ENCODE peak calls at places on chromosomes 16 and 17, in nine cellular contexts. One of them, this sample, is unnamed.

GRCh38 chr16:80055831-80056230 is 455.3 kb upstream of the MAF start:
- DNase-seq in SJSA1: no peak
- DNase-seq in HCEC 1CT: no peak
- DNase-seq in keratinocyte: no peak
- DNase-seq in activated gamma-delta T cell treated with Interleukin-2 at 50 U/mL for 16 hours: no peak
- DNase-seq in activated CD4-positive, alpha-beta T cell treated with anti-CD3 and anti-CD28 coated beads for 36 hours: no peak
- DNase-seq in NT2/D1: no peak
- DNase-seq in EL: no peak
- DNase-seq in cardiac fibroblast: no peak
- DNase-seq in this sample: no peak

GRCh38 chr16:64580558-64580957 is 541.3 kb downstream of the CDH11 start:
- DNase-seq in activated gamma-delta T cell treated with Interleukin-2 at 50 U/mL for 16 hours: no peak
- DNase-seq in cardiac fibroblast: no peak
- DNase-seq in EL: no peak
- DNase-seq in HCEC 1CT: no peak
- DNase-seq in NT2/D1: peak
- DNase-seq in keratinocyte: no peak
- DNase-seq in SJSA1: no peak
- DNase-seq in activated CD4-positive, alpha-beta T cell treated with anti-CD3 and anti-CD28 coated beads for 36 hours: no peak
- DNase-seq in this sample: no peak

GRCh38 chr17:6303664-6304063 is 131.3 kb downstream of the AIPL1 start:
- DNase-seq in keratinocyte: no peak
- DNase-seq in cardiac fibroblast: peak
- DNase-seq in HCEC 1CT: no peak
- DNase-seq in EL: peak
- DNase-seq in NT2/D1: peak
- DNase-seq in activated gamma-delta T cell treated with Interleukin-2 at 50 U/mL for 16 hours: no peak
- DNase-seq in SJSA1: no peak
- DNase-seq in activated CD4-positive, alpha-beta T cell treated with anti-CD3 and anti-CD28 coated beads for 36 hours: peak
- DNase-seq in this sample: no peak

GRCh38 chr17:16243811-16244567 is 27.0 kb downstream of the PIGL start:
- DNase-seq in keratinocyte: no peak
- DNase-seq in EL: peak
- DNase-seq in NT2/D1: no peak
- DNase-seq in HCEC 1CT: no peak
- DNase-seq in SJSA1: no peak
- DNase-seq in activated gamma-delta T cell treated with Interleukin-2 at 50 U/mL for 16 hours: no peak
- DNase-seq in cardiac fibroblast: no peak
- DNase-seq in activated CD4-positive, alpha-beta T cell treated with anti-CD3 and anti-CD28 coated beads for 36 hours: peak
- DNase-seq in this sample: no peak

GRCh38 chr17:34291721-34292348 is 6.3 kb downstream of the CCL11 start:
- DNase-seq in cardiac fibroblast: no peak
- DNase-seq in activated gamma-delta T cell treated with Interleukin-2 at 50 U/mL for 16 hours: no peak
- DNase-seq in HCEC 1CT: no peak
- DNase-seq in EL: peak
- DNase-seq in NT2/D1: no peak
- DNase-seq in SJSA1: no peak
- DNase-seq in activated CD4-positive, alpha-beta T cell treated with anti-CD3 and anti-CD28 coated beads for 36 hours: peak
- DNase-seq in keratinocyte: no peak
- DNase-seq in this sample: no peak

GRCh38 chr16:65318590-65319267 is 196.9 kb upstream of the CDH11 start:
- DNase-seq in cardiac fibroblast: no peak
- DNase-seq in NT2/D1: peak
- DNase-seq in SJSA1: no peak
- DNase-seq in keratinocyte: no peak
- DNase-seq in HCEC 1CT: no peak
- DNase-seq in activated CD4-positive, alpha-beta T cell treated with anti-CD3 and anti-CD28 coated beads for 36 hours: no peak
- DNase-seq in EL: no peak
- DNase-seq in activated gamma-delta T cell treated with Interleukin-2 at 50 U/mL for 16 hours: no peak
- DNase-seq in this sample: no peak

GRCh38 chr17:8025176-8025911 is 13.5 kb upstream of the ALOX15B start:
- DNase-seq in activated gamma-delta T cell treated with Interleukin-2 at 50 U/mL for 16 hours: no peak
- DNase-seq in HCEC 1CT: no peak
- DNase-seq in activated CD4-positive, alpha-beta T cell treated with anti-CD3 and anti-CD28 coated beads for 36 hours: no peak
- DNase-seq in keratinocyte: no peak
- DNase-seq in NT2/D1: no peak
- DNase-seq in EL: no peak
- DNase-seq in SJSA1: no peak
- DNase-seq in cardiac fibroblast: no peak
- DNase-seq in this sample: no peak

GRCh38 chr16:81448154-81449131 is 3.8 kb downstream of the CMIP start:
- DNase-seq in activated CD4-positive, alpha-beta T cell treated with anti-CD3 and anti-CD28 coated beads for 36 hours: no peak
- DNase-seq in cardiac fibroblast: no peak
- DNase-seq in activated gamma-delta T cell treated with Interleukin-2 at 50 U/mL for 16 hours: no peak
- DNase-seq in NT2/D1: no peak
- DNase-seq in SJSA1: no peak
- DNase-seq in EL: no peak
- DNase-seq in HCEC 1CT: no peak
- DNase-seq in keratinocyte: no peak
- DNase-seq in this sample: no peak

GRCh38 chr17:11779906-11780305 is 181.6 kb downstream of the DNAH9 start:
- DNase-seq in activated CD4-positive, alpha-beta T cell treated with anti-CD3 and anti-CD28 coated beads for 36 hours: no peak
- DNase-seq in HCEC 1CT: no peak
- DNase-seq in SJSA1: no peak
- DNase-seq in activated gamma-delta T cell treated with Interleukin-2 at 50 U/mL for 16 hours: no peak
- DNase-seq in NT2/D1: no peak
- DNase-seq in cardiac fibroblast: no peak
- DNase-seq in EL: no peak
- DNase-seq in keratinocyte: no peak
- DNase-seq in this sample: no peak

GRCh38 chr17:66431080-66431795 is 128.8 kb downstream of the PRKCA start:
- DNase-seq in keratinocyte: no peak
- DNase-seq in activated gamma-delta T cell treated with Interleukin-2 at 50 U/mL for 16 hours: no peak
- DNase-seq in activated CD4-positive, alpha-beta T cell treated with anti-CD3 and anti-CD28 coated beads for 36 hours: no peak
- DNase-seq in cardiac fibroblast: no peak
- DNase-seq in SJSA1: no peak
- DNase-seq in HCEC 1CT: peak
- DNase-seq in EL: peak
- DNase-seq in NT2/D1: no peak
- DNase-seq in this sample: no peak

GRCh38 chr16:57711993-57712392 is 17.4 kb downstream of the DRC7 start:
- DNase-seq in activated gamma-delta T cell treated with Interleukin-2 at 50 U/mL for 16 hours: no peak
- DNase-seq in SJSA1: no peak
- DNase-seq in activated CD4-positive, alpha-beta T cell treated with anti-CD3 and anti-CD28 coated beads for 36 hours: no peak
- DNase-seq in EL: no peak
- DNase-seq in NT2/D1: no peak
- DNase-seq in cardiac fibroblast: no peak
- DNase-seq in HCEC 1CT: no peak
- DNase-seq in keratinocyte: no peak
- DNase-seq in this sample: no peak

GRCh38 chr17:61393904-61394629 is 5.6 kb upstream of the TBX2 start:
- DNase-seq in SJSA1: no peak
- DNase-seq in EL: peak
- DNase-seq in activated gamma-delta T cell treated with Interleukin-2 at 50 U/mL for 16 hours: no peak
- DNase-seq in activated CD4-positive, alpha-beta T cell treated with anti-CD3 and anti-CD28 coated beads for 36 hours: no peak
- DNase-seq in HCEC 1CT: no peak
- DNase-seq in cardiac fibroblast: peak
- DNase-seq in keratinocyte: no peak
- DNase-seq in NT2/D1: no peak
- DNase-seq in this sample: no peak

GRCh38 chr17:50708050-50709000 is 611 bp upstream of the ANKRD40 start:
- DNase-seq in activated gamma-delta T cell treated with Interleukin-2 at 50 U/mL for 16 hours: no peak
- DNase-seq in keratinocyte: no peak
- DNase-seq in NT2/D1: no peak
- DNase-seq in cardiac fibroblast: peak
- DNase-seq in HCEC 1CT: peak
- DNase-seq in EL: peak
- DNase-seq in SJSA1: no peak
- DNase-seq in activated CD4-positive, alpha-beta T cell treated with anti-CD3 and anti-CD28 coated beads for 36 hours: no peak
- DNase-seq in this sample: no peak

GRCh38 chr17:53142890-53143289 is 679.8 kb upstream of the KIF2B start:
- DNase-seq in activated gamma-delta T cell treated with Interleukin-2 at 50 U/mL for 16 hours: no peak
- DNase-seq in activated CD4-positive, alpha-beta T cell treated with anti-CD3 and anti-CD28 coated beads for 36 hours: no peak
- DNase-seq in HCEC 1CT: no peak
- DNase-seq in cardiac fibroblast: peak
- DNase-seq in EL: no peak
- DNase-seq in SJSA1: no peak
- DNase-seq in NT2/D1: peak
- DNase-seq in keratinocyte: no peak
- DNase-seq in this sample: peak

GRCh38 chr17:29066603-29067002 is 23.7 kb downstream of the PIPOX start:
- DNase-seq in HCEC 1CT: no peak
- DNase-seq in NT2/D1: no peak
- DNase-seq in activated CD4-positive, alpha-beta T cell treated with anti-CD3 and anti-CD28 coated beads for 36 hours: no peak
- DNase-seq in cardiac fibroblast: no peak
- DNase-seq in activated gamma-delta T cell treated with Interleukin-2 at 50 U/mL for 16 hours: no peak
- DNase-seq in keratinocyte: no peak
- DNase-seq in EL: no peak
- DNase-seq in SJSA1: no peak
- DNase-seq in this sample: no peak

GRCh38 chr16:71927383-71927782 is 32.1 kb downstream of the IST1 start:
- DNase-seq in activated CD4-positive, alpha-beta T cell treated with anti-CD3 and anti-CD28 coated beads for 36 hours: no peak
- DNase-seq in keratinocyte: peak
- DNase-seq in HCEC 1CT: peak
- DNase-seq in EL: peak
- DNase-seq in NT2/D1: no peak
- DNase-seq in activated gamma-delta T cell treated with Interleukin-2 at 50 U/mL for 16 hours: no peak
- DNase-seq in SJSA1: peak
- DNase-seq in cardiac fibroblast: peak
- DNase-seq in this sample: peak

GRCh38 chr17:2179615-2180295 is 123.8 kb downstream of the SMG6 start:
- DNase-seq in HCEC 1CT: peak
- DNase-seq in activated CD4-positive, alpha-beta T cell treated with anti-CD3 and anti-CD28 coated beads for 36 hours: no peak
- DNase-seq in cardiac fibroblast: peak
- DNase-seq in SJSA1: peak
- DNase-seq in keratinocyte: no peak
- DNase-seq in EL: peak
- DNase-seq in NT2/D1: no peak
- DNase-seq in activated gamma-delta T cell treated with Interleukin-2 at 50 U/mL for 16 hours: no peak
- DNase-seq in this sample: peak

GRCh38 chr16:13780406-13780805 is 139.5 kb upstream of the ERCC4 start:
- DNase-seq in EL: no peak
- DNase-seq in activated CD4-positive, alpha-beta T cell treated with anti-CD3 and anti-CD28 coated beads for 36 hours: no peak
- DNase-seq in NT2/D1: peak
- DNase-seq in SJSA1: no peak
- DNase-seq in keratinocyte: no peak
- DNase-seq in cardiac fibroblast: no peak
- DNase-seq in HCEC 1CT: no peak
- DNase-seq in activated gamma-delta T cell treated with Interleukin-2 at 50 U/mL for 16 hours: no peak
- DNase-seq in this sample: no peak

GRCh38 chr16:2969545-2970521 is 685 bp downstream of the PAQR4 start:
- DNase-seq in keratinocyte: no peak
- DNase-seq in HCEC 1CT: peak
- DNase-seq in cardiac fibroblast: peak
- DNase-seq in NT2/D1: peak
- DNase-seq in EL: peak
- DNase-seq in activated gamma-delta T cell treated with Interleukin-2 at 50 U/mL for 16 hours: peak
- DNase-seq in SJSA1: peak
- DNase-seq in activated CD4-positive, alpha-beta T cell treated with anti-CD3 and anti-CD28 coated beads for 36 hours: peak
- DNase-seq in this sample: peak

GRCh38 chr17:81035389-81036127 is 607 bp downstream of the BAIAP2 start:
- DNase-seq in SJSA1: no peak
- DNase-seq in cardiac fibroblast: peak
- DNase-seq in NT2/D1: no peak
- DNase-seq in EL: peak
- DNase-seq in activated gamma-delta T cell treated with Interleukin-2 at 50 U/mL for 16 hours: no peak
- DNase-seq in HCEC 1CT: no peak
- DNase-seq in keratinocyte: no peak
- DNase-seq in activated CD4-positive, alpha-beta T cell treated with anti-CD3 and anti-CD28 coated beads for 36 hours: peak
- DNase-seq in this sample: no peak

GRCh38 chr16:31355701-31356100 is 725 bp downstream of the ITGAX start:
- DNase-seq in keratinocyte: no peak
- DNase-seq in activated gamma-delta T cell treated with Interleukin-2 at 50 U/mL for 16 hours: no peak
- DNase-seq in HCEC 1CT: no peak
- DNase-seq in EL: no peak
- DNase-seq in activated CD4-positive, alpha-beta T cell treated with anti-CD3 and anti-CD28 coated beads for 36 hours: no peak
- DNase-seq in cardiac fibroblast: no peak
- DNase-seq in SJSA1: no peak
- DNase-seq in NT2/D1: no peak
- DNase-seq in this sample: no peak

GRCh38 chr16:55478827-55479559 is at the start of gene MMP2:
- DNase-seq in EL: peak
- DNase-seq in activated CD4-positive, alpha-beta T cell treated with anti-CD3 and anti-CD28 coated beads for 36 hours: no peak
- DNase-seq in activated gamma-delta T cell treated with Interleukin-2 at 50 U/mL for 16 hours: no peak
- DNase-seq in keratinocyte: no peak
- DNase-seq in HCEC 1CT: peak
- DNase-seq in NT2/D1: no peak
- DNase-seq in cardiac fibroblast: peak
- DNase-seq in SJSA1: peak
- DNase-seq in this sample: peak

GRCh38 chr16:89534147-89534788 is 26.1 kb downstream of the SPG7 start:
- DNase-seq in HCEC 1CT: no peak
- DNase-seq in NT2/D1: no peak
- DNase-seq in keratinocyte: no peak
- DNase-seq in activated CD4-positive, alpha-beta T cell treated with anti-CD3 and anti-CD28 coated beads for 36 hours: peak
- DNase-seq in SJSA1: no peak
- DNase-seq in activated gamma-delta T cell treated with Interleukin-2 at 50 U/mL for 16 hours: peak
- DNase-seq in cardiac fibroblast: peak
- DNase-seq in EL: no peak
- DNase-seq in this sample: no peak

GRCh38 chr17:73240561-73240960 is 21.1 kb downstream of the CPSF4L start:
- DNase-seq in NT2/D1: no peak
- DNase-seq in activated gamma-delta T cell treated with Interleukin-2 at 50 U/mL for 16 hours: no peak
- DNase-seq in keratinocyte: no peak
- DNase-seq in HCEC 1CT: no peak
- DNase-seq in SJSA1: no peak
- DNase-seq in cardiac fibroblast: no peak
- DNase-seq in activated CD4-positive, alpha-beta T cell treated with anti-CD3 and anti-CD28 coated beads for 36 hours: no peak
- DNase-seq in EL: no peak
- DNase-seq in this sample: no peak